ENCODE peak calls at places on chromosome 1, in four cellular contexts. Q is transverse colon, W is PC-3, E is neural progenitor cell. M is an unnamed sample. For H3K36me3, the result is how much of the 10 kb centered on the place peaks cover.

GRCh38 chr1:27539901-27540861 is 50.2 kb upstream of the WASF2 start:
- DNase-seq in W (peak), Q (peak), E (no peak), M (peak)

GRCh38 chr1:11944358-11944981 is 10.0 kb downstream of the PLOD1 start:
- DNase-seq in W (no peak), Q (no peak), E (peak), M (no peak)

GRCh38 chr1:19885821-19886220 is 3.6 kb downstream of the OTUD3 start:
- DNase-seq in W (peak), E (no peak), Q (no peak), M (no peak)

GRCh38 chr1:243727503-243728191 is 122.4 kb downstream of the AKT3 start:
- DNase-seq in W (no peak), Q (no peak), E (no peak), M (no peak)

GRCh38 chr1:162632234-162632666 is at the start of gene DDR2:
- DNase-seq in E (no peak), Q (peak), W (no peak), M (no peak)

GRCh38 chr1:85463666-85464496 is 1.1 kb downstream of the DDAH1 start:
- DNase-seq in W (no peak), Q (no peak), E (peak), M (no peak)

GRCh38 chr1:29478879-29479278 is 242.6 kb downstream of the PTPRU start:
- DNase-seq in Q (no peak), E (no peak), W (no peak), M (no peak)

GRCh38 chr1:203342192-203342940 is 8.6 kb downstream of the FMOD start:
- DNase-seq in E (peak), Q (peak), W (peak), M (no peak)

GRCh38 chr1:151701515-151701914 is 15.1 kb downstream of the CELF3 start:
- DNase-seq in W (no peak), Q (no peak), E (no peak), M (no peak)

GRCh38 chr1:179141592-179142244 is 59.8 kb downstream of the TOR3A start:
- DNase-seq in W (peak), E (peak), Q (no peak), M (no peak)

GRCh38 chr1:3651939-3652537 is at the start of gene TP73:
- DNase-seq in W (peak), E (peak), Q (no peak), M (no peak)

GRCh38 chr1:108913105-108913948 is 36.5 kb downstream of the GPSM2 start:
- DNase-seq in E (no peak), Q (no peak), W (no peak), M (no peak)

GRCh38 chr1:236753554-236753953 is 41.5 kb upstream of the MTR start:
- DNase-seq in W (peak), Q (no peak), E (peak), M (no peak)

GRCh38 chr1:151715726-151716404 is 738 bp downstream of the CELF3 start:
- DNase-seq in W (no peak), E (peak), Q (no peak), M (no peak)

GRCh38 chr1:242523282-242523967 is 1.1 kb downstream of the PLD5 start:
- DNase-seq in W (no peak), Q (no peak), E (peak), M (no peak)

GRCh38 chr1:41621791-41622190 is 137.3 kb upstream of the EDN2 start:
- DNase-seq in W (no peak), E (no peak), Q (no peak), M (no peak)

GRCh38 chr1:30659702-30660101 is 63.7 kb downstream of the MATN1 start:
- DNase-seq in W (no peak), E (no peak), Q (no peak), M (no peak)

GRCh38 chr1:225963735-225964530 is 22.9 kb upstream of the LEFTY2 start:
- DNase-seq in E (no peak), W (peak), Q (no peak), M (no peak)

GRCh38 chr1:191025896-191026642 is 548.4 kb upstream of the BRINP3 start:
- DNase-seq in Q (no peak), W (no peak), E (no peak), M (no peak)

GRCh38 chr1:157580179-157580827 is 17.6 kb downstream of the FCRL4 start:
- DNase-seq in Q (peak), W (peak), E (peak), M (peak)

GRCh38 chr1:45508295-45509151 is 8.4 kb downstream of the MMACHC start:
- DNase-seq in E (no peak), W (no peak), Q (no peak), M (no peak)

DNA sequence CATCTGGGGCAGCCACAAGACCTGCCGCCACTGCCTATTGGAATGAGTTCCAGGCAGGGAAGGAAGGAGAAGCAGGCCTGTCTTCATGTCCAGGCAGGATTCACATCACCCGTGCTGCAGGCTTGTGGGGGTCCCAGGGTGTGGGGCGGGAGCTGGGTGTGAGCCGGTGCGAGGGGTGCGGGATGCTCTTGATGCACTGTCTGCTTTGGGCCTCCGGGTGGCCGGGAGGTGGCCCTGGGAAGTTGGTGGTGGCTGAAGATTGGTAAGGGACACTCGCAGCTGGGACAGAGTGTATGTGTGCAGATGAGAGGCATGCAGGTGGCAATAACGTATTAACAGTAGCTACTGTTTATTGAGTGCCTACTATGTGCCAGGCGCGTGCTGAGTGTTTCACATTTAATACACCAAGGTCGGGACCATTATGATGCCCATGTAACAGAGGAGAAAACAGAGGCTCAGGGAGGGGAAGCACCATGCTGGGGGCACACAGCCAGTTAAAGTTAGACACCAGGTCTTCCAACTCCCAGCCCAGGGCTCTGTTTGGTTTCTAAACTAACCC is 3.3 kb downstream of the CROCC start:
- DNase-seq in E (no peak), W (no peak), Q (no peak), M (no peak)
- TF ChIP-seq CTCF in E (no peak), W (no peak), Q (no peak), M (no peak)

DNA sequence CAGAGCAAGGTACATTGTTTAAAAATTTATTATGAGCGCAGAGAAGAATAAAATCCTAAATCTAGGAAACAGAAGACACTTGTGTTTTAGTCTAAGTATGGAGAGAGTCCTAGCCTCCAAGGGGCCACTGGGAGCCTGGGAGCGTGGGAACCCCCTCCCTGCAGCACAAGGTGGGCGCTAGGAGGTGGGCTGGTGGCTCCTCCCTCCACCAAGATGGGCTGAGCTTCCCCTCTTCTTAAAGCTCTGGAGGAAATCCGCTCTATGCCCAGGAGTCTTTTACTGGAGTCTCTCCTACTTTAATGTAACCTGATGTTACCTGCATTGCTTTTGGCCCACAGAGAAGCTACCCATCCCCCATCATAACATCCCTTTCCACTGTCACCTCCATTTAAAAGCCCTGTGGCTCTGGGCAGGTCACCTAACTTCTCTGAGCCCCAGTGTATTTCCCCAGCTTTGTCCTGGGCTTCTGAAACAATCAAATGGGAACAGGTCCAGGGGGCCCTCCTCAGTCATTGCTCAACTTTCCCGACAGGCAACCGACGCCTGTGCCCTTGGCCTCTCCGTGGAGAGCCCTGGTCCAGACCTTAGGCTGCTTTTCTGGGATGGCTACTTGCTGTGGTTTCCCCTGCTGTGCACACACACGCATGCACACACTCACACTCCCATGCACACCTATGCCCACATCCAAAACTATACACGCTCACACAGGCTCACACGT is 181.5 kb downstream of the NPHP4 start:
- DNase-seq in E (no peak), W (no peak), Q (no peak), M (no peak)
- H3K36me3 ChIP-seq in E (under half), W (under half), Q (under half), M (under half)

GRCh38 chr1:210299501-210299900 is 29.2 kb upstream of the HHAT start:
- DNase-seq in Q (no peak), E (no peak), W (no peak), M (no peak)
- TF ChIP-seq CTCF in Q (no peak), E (no peak), W (no peak), M (no peak)

DNA sequence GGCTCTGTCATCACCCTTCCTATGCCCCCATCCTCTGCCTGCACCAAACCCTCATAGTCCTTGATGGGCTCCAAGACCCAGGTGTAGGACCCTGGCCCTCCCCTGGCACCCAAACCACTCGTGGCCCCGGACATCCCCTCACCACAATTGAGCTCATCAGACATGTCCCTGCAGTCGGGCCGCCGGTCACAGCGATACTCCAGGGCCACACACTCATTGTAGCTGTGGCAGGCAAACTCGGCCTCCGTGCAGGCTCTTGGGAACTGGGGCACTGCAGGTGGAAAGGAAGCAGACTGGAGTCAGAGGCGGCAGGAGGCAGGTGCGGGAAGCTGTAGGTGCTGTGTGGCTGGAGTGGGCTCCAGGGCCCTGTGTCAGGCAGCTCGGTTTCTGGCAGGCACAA is 49.3 kb downstream of the HSPG2 start:
- DNase-seq in E (no peak), Q (no peak), W (no peak), M (no peak)
- H3K36me3 ChIP-seq in E (under half), Q (under half), W (under half), M (under half)

DNA sequence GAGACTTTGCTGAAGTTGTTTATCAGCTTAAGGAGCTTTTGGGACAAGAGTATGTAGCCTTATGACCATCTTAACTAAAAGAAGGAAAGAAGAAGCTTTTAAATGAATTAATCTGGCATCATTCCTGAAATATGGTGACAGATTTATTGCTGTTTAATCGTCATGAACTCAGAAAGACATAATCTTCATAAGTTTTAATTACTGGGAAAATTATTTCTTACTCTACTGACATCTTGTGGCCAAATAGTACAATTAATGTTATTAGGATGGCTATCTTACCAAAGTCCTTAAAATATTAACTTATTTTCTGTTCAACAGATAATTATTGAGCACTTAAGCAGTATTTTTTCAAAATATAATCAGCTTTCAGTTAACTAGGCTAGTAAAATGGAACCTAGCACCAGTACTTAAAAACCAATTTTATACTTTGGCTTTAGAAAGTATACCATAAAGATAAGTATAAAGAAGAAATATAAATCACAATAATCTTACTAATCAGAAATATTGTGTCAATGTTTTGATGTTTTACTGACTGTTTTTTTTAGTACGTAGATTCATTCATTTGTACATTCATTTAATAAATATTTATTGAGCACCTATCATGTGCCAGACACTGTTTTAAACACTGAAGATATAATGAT is 34.7 kb upstream of the GPR25 start:
- DNase-seq in W (peak), Q (no peak), E (no peak), M (no peak)
- TF ChIP-seq CTCF in W (peak), Q (peak), E (peak), M (peak)

DNA sequence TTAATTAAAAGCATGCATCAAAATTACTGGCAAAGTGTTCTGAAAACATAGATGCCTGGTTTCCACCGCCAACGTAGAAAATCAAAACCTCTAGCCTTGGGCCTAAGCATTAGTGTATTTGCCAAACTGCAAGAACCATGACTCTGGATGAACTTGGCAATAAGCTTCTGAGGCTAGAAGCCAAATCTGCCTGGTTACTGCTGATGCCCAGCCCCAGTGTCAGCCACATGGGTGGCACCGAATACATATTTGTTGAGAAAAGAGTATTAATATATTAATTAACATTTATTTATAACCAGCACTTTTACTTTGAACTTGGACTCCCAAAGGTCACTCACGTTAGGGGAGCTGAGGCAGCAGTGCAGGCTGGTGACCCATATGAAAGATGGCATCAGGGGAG is 140.6 kb upstream of the HMGB4 start:
- DNase-seq in E (no peak), W (no peak), Q (no peak), M (no peak)
- H3K36me3 ChIP-seq in E (under half), W (under half), Q (under half), M (under half)